ENCODE peak calls at places on chromosomes 2 and 18, in six cellular contexts. M, V, S, P, W and N are unnamed samples.

GRCh38 chr18:25516121-25516520 is 164.2 kb upstream of the ZNF521 start:
- DNase-seq in S (no peak), M (no peak), V (no peak), P (no peak), W (no peak), N (no peak)

GRCh38 chr18:76823574-76823973 is 1.2 kb downstream of the ZNF236 start:
- DNase-seq in V (peak), W (no peak), P (peak), S (no peak), M (peak), N (no peak)

GRCh38 chr2:152462591-152463178 is 127.7 kb downstream of the FMNL2 start:
- DNase-seq in W (no peak), P (no peak), M (no peak), S (no peak), V (no peak), N (no peak)

GRCh38 chr2:151007365-151007764 is 254.3 kb downstream of the RBM43 start:
- DNase-seq in S (no peak), M (no peak), W (no peak), P (no peak), V (no peak), N (no peak)

GRCh38 chr2:225867071-225867470 is 467.6 kb downstream of the NYAP2 start:
- DNase-seq in W (no peak), V (no peak), S (no peak), M (no peak), P (no peak), N (no peak)

GRCh38 chr2:110653861-110654260 is 24.0 kb downstream of the BUB1 start:
- DNase-seq in V (no peak), M (no peak), P (no peak), S (no peak), W (no peak), N (no peak)

GRCh38 chr18:50729986-50730385 is 89.8 kb downstream of the MRO start:
- DNase-seq in P (no peak), V (no peak), W (no peak), S (no peak), M (no peak), N (no peak)

GRCh38 chr2:223626713-223627112 is 24.6 kb upstream of the SCG2 start:
- DNase-seq in P (no peak), W (no peak), V (no peak), S (peak), M (no peak), N (no peak)

GRCh38 chr2:225177098-225177497 is 134.8 kb upstream of the DOCK10 start:
- DNase-seq in M (no peak), P (no peak), S (peak), V (no peak), W (no peak), N (peak)

GRCh38 chr2:128268611-128269357 is 49.9 kb downstream of the HS6ST1 start:
- DNase-seq in W (no peak), V (peak), P (no peak), S (no peak), M (no peak), N (no peak)

GRCh38 chr2:74849228-74849892 is 15.4 kb downstream of the HK2 start:
- DNase-seq in P (no peak), V (peak), M (no peak), W (peak), S (peak), N (no peak)

GRCh38 chr2:149329068-149329467 is 1.3 kb upstream of the LYPD6 start:
- DNase-seq in P (no peak), S (no peak), V (peak), W (no peak), M (no peak), N (no peak)

GRCh38 chr2:224142397-224143312 is 103.6 kb upstream of the SERPINE2 start:
- DNase-seq in M (no peak), S (peak), P (no peak), V (no peak), W (no peak), N (no peak)

GRCh38 chr18:42644729-42645131 is 470.8 kb downstream of the RIT2 start:
- DNase-seq in P (no peak), M (no peak), V (no peak), W (no peak), S (no peak), N (peak)

GRCh38 chr2:46813046-46813445 is 102.6 kb downstream of the MCFD2 start:
- DNase-seq in W (peak), P (peak), V (peak), S (no peak), M (peak), N (no peak)

GRCh38 chr2:159117658-159118057 is 149.2 kb downstream of the TANC1 start:
- DNase-seq in P (no peak), M (no peak), W (no peak), S (no peak), V (no peak), N (no peak)

GRCh38 chr2:119679846-119680245 is 845 bp downstream of the TMEM177 start:
- DNase-seq in S (no peak), W (no peak), M (no peak), V (no peak), P (no peak), N (no peak)

GRCh38 chr2:232120911-232121310 is 159.4 kb downstream of the DIS3L2 start:
- DNase-seq in S (no peak), W (no peak), P (no peak), M (no peak), V (no peak), N (no peak)

GRCh38 chr2:71878626-71879508 is 268.8 kb downstream of the CYP26B1 start:
- DNase-seq in M (no peak), S (no peak), P (no peak), V (no peak), W (no peak), N (no peak)

GRCh38 chr2:136067465-136067864 is 50.5 kb downstream of the CXCR4 start:
- DNase-seq in W (no peak), V (no peak), S (no peak), M (no peak), P (no peak), N (no peak)

GRCh38 chr2:127365211-127365643 is 22.5 kb downstream of the MAP3K2 start:
- DNase-seq in S (no peak), W (no peak), V (no peak), M (no peak), P (no peak), N (no peak)

DNA sequence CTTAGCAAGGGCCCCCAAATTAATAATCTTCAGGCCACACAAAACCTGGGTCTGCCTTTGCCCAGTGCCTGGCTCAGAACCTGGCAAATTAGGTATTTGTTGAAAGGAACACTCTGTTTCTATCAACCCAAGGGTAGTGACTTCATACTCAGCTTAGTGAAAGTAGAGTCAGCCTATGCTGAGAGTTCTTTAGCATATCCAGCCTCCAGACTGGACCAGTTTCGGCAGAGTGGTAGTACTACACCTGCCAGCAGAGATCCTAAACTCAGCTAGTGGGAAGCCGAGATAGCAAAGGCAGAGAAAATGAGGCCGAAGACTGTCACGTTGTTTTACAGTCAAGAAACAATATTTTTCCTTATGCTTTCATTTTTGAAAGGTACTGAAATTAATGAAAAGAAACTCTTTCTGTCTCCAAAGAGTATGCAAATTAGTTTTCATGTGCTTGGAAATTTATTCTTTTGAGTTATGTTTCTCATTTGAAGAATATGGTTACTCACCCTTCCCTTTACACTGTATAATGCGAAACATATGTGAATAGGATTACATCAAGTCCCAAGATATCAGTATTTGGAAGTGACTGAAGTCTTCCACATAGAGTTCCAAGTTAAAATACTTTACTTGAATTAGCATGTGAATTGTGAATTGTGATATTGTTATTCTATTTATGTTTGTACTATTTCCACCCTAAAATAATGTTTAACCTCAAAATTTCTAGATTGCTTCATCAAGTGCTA is 52.2 kb upstream of the UGP2 start:
- DNase-seq in V (no peak), S (no peak), P (no peak), W (no peak), M (no peak), N (no peak)
- H3K27ac ChIP-seq in V (no peak), S (no peak), P (no peak), W (no peak), M (no peak), N (no peak)

GRCh38 chr2:79776461-79777146 is 263.8 kb downstream of the CTNNA2 start:
- DNase-seq in W (no peak), M (no peak), V (no peak), S (no peak), P (no peak), N (no peak)
- H3K27ac ChIP-seq in W (no peak), M (no peak), V (no peak), S (no peak), P (peak), N (no peak)

DNA sequence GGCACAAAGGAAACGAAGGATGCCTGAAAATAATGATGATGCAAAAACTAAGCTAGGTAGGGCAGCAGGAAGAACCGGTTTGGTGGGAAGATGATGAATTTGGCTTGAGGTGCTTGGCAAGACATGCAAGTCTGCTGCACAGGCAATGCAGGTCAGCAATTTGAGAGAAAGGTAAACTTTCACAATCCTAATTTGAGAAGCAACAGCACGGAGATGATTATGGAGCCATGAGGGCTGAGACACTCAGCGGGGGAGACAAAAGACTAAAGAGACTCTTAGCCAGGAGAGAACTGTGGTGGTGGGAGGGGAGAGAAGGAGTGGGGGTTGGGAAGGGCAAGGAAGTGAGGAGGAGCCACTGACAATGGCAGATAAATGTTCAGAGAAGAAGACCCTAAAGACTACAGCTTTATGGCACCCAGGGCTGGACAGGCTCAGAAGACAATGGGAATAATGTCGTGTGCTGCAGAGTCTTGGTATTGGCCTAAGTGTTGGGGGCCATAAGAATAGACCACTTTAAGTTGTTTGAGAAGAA is 19.4 kb upstream of the RNF149 start:
- DNase-seq in M (no peak), S (peak), W (no peak), V (peak), P (no peak), N (peak)
- H3K27ac ChIP-seq in M (no peak), S (peak), W (no peak), V (peak), P (no peak), N (peak)

GRCh38 chr2:160493227-160494028 is at the start of gene RBMS1:
- DNase-seq in W (peak), P (peak), V (peak), S (peak), M (peak), N (no peak)
- H3K27ac ChIP-seq in W (peak), P (peak), V (peak), S (peak), M (peak), N (peak)

GRCh38 chr2:6392966-6393365 is 472.7 kb downstream of the CMPK2 start:
- DNase-seq in W (no peak), S (no peak), M (no peak), V (no peak), P (no peak), N (no peak)
- H3K27ac ChIP-seq in W (no peak), S (no peak), M (no peak), V (no peak), P (no peak), N (no peak)

GRCh38 chr2:9831670-9832069 is 11.6 kb upstream of the TAF1B start:
- DNase-seq in V (no peak), P (no peak), M (no peak), W (no peak), S (no peak), N (no peak)

GRCh38 chr2:9832586-9832985 is 10.7 kb upstream of the TAF1B start:
- DNase-seq in M (no peak), V (no peak), W (no peak), P (no peak), S (no peak), N (no peak)

GRCh38 chr2:9826208-9826607 is 17.1 kb upstream of the TAF1B start:
- DNase-seq in P (no peak), S (no peak), M (no peak), V (no peak), W (no peak), N (no peak)

GRCh38 chr2:9836074-9836473 is 7.2 kb upstream of the TAF1B start:
- DNase-seq in W (no peak), V (no peak), M (no peak), P (no peak), S (no peak), N (no peak)

DNA sequence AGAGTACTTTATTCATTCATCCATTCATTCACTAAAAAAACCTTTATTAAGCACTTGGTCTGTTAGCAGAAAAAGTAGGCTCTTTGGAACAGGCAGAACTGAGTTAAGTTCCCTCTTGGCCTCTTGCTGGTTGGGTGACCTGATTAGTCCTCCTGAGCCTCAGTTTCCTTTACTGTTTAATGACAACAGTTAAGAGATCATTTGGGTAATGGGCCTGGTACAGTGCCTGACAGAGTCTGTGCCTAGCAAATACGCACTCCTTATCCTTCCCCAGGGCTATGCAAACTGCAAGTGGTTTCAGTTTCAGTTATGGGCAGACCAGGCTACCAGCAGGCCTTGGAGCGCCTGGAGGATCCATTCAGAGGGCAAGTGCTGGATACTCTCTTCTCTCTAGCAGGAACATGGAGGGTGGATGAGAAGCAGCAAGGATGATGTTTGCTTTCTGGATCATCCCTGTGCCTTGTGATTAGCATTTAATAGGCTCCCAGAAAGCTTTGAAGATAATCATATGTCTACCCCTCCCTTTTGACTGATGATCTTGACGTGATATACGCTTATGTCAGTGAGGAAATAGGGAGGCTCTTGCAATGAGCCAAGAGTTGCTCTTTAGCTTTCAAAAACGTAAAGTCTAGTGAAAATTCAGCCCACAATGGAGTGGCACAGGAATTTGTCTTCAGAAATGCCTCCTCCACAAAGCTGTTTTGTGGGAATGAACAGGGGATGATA is 12.4 kb upstream of the TAF1B start:
- DNase-seq in M (no peak), S (peak), P (no peak), W (no peak), V (peak), N (no peak)
- H3K27ac ChIP-seq in M (no peak), S (peak), P (peak), W (no peak), V (peak), N (peak)

DNA sequence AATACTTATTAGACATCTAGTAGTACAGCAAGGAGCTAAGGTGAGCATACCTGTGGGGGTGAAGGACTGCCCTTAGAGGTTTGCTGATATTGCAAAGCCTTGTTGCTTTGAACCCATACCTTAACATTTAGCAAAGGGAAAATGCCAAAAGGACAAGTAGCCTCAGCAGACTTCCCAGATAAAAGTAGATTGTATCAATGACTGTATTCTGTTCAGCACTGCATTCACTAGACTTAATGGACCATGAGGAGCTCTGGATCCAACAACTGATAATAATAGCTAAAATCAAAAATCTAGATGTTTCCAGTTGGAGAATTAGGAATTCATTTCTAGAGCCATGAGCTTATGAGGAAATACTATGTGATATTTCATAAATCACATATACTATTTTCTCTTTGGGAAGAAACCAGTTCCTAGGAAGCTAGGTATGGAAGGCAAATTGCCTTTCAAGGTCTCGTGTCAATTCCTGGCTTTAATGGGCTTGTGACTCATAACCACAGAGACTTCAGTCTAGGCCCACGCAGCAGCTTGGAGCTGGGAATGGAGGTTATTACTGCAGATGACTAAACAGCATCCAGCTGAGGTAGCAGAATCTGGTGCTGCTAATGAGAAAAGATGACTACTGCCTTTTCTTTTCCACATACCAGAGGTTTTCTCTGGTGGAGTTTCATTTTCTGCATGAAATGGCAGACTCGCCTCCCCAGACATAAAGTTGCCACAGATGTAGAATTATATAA is 191.2 kb upstream of the NABP1 start:
- DNase-seq in W (no peak), V (peak), M (no peak), S (peak), P (no peak), N (peak)
- H3K27ac ChIP-seq in W (no peak), V (no peak), M (no peak), S (no peak), P (no peak), N (peak)

GRCh38 chr2:205733082-205733481 is 50.8 kb downstream of the NRP2 start:
- DNase-seq in M (no peak), W (no peak), P (no peak), S (no peak), V (no peak), N (no peak)
- H3K27ac ChIP-seq in M (peak), W (no peak), P (no peak), S (no peak), V (no peak), N (no peak)